ENCODE peak calls at places on chromosomes 12 and 14, in seven cellular contexts. R is IMR-90; Q is HT1080; O is activated T-helper 1 cell treated with anti-CD3 and anti-CD28 coated beads, Interleukin-12 subunit alpha, Interleukin-12 subunit beta, Interleukin-2, Interleukin-4 antibody, amounts not matched to agents 30 ng/mL and 10 ng/mL and 1 ng/mL, durations not matched to agents 14 hours and 24 hours and 36 hours; J is mucosa of gallbladder; G is iris pigment epithelial cell; X is frontal cortex. T is an unnamed sample.

GRCh38 chr12:93569656-93570551 is 2.6 kb upstream of the SOCS2 start:
- DNase-seq in R (peak), O (peak), J (peak), G (peak), Q (peak), X (peak), T (peak)

GRCh38 chr14:91252901-91253794 is 8.6 kb upstream of the GPR68 start:
- DNase-seq in O (peak), J (no peak), G (no peak), X (peak), R (no peak), Q (no peak), T (no peak)

GRCh38 chr12:103114296-103115055 is 157.0 kb downstream of the ASCL1 start:
- DNase-seq in O (no peak), X (no peak), Q (no peak), J (peak), G (no peak), R (no peak), T (no peak)

GRCh38 chr14:73712540-73713141 is 1.5 kb downstream of the PNMA1 start:
- DNase-seq in R (peak), X (no peak), O (peak), Q (no peak), J (no peak), G (peak), T (peak)

GRCh38 chr12:50050410-50051280 is 6.8 kb upstream of the ASIC1 start:
- DNase-seq in X (no peak), O (no peak), J (no peak), Q (no peak), R (peak), G (peak), T (no peak)

GRCh38 chr12:12350868-12351463 is 924 bp upstream of the MANSC1 start:
- DNase-seq in J (no peak), Q (peak), R (peak), X (no peak), G (no peak), O (no peak), T (no peak)

GRCh38 chr12:66241061-66242043 is 52.3 kb downstream of the IRAK3 start:
- DNase-seq in G (peak), R (peak), Q (peak), J (no peak), O (no peak), X (no peak), T (no peak)

GRCh38 chr14:60647081-60647836 is 2.0 kb downstream of the SIX1 start:
- DNase-seq in R (peak), J (no peak), G (peak), O (no peak), X (no peak), Q (no peak), T (no peak)

GRCh38 chr14:101817511-101818001 is 56.0 kb downstream of the PPP2R5C start:
- DNase-seq in J (no peak), O (no peak), R (no peak), X (no peak), Q (no peak), G (no peak), T (no peak)

GRCh38 chr12:74491374-74491773 is 46.3 kb upstream of the ATXN7L3B start:
- DNase-seq in X (no peak), O (no peak), J (no peak), R (no peak), G (no peak), Q (no peak), T (no peak)